ENCODE peak calls at places on chromosomes 2 and 18, in ten cellular contexts. F is Daoy; Z is CD4-positive, alpha-beta T cell; P is anterior cingulate cortex; Q is activated T-cell treated with anti-CD3 and anti-CD28 coated beads, Interleukin-2, amount 50 U/mL, for 24 hours; N is HuH-7.5; A is Caki2; I is esophagus muscularis mucosa; H is tibial nerve; W is endodermal cell. O is an unnamed sample.

GRCh38 chr2:46547223-46548102 is 68.1 kb downstream of the TMEM247 start:
- DNase-seq in F (no peak), Z (no peak), P (no peak), Q (no peak), N (no peak), A (no peak), I (no peak), H (peak), W (peak), O (no peak)

GRCh38 chr2:230866704-230867561 is 2.2 kb downstream of the ITM2C start:
- DNase-seq in F (peak), Z (peak), P (peak), Q (peak), N (no peak), A (no peak), I (no peak), H (no peak), W (peak), O (peak)

GRCh38 chr18:2907459-2908145 is 60.8 kb downstream of the EMILIN2 start:
- DNase-seq in F (no peak), Z (no peak), P (no peak), Q (no peak), N (peak), A (no peak), I (no peak), H (no peak), W (peak), O (no peak)

GRCh38 chr2:54572262-54572635 is 116.1 kb downstream of the SPTBN1 start:
- DNase-seq in F (peak), Z (no peak), P (no peak), Q (no peak), N (no peak), A (peak), I (no peak), H (no peak), W (no peak), O (no peak)

GRCh38 chr18:48693006-48693405 is 154.2 kb downstream of the CTIF start:
- DNase-seq in F (no peak), Z (no peak), P (no peak), Q (no peak), N (no peak), A (no peak), I (no peak), H (no peak), W (no peak), O (no peak)

GRCh38 chr2:144170172-144170571 is 349.7 kb downstream of the ZEB2 start:
- DNase-seq in F (no peak), Z (no peak), P (no peak), Q (no peak), N (no peak), A (no peak), I (no peak), H (no peak), W (no peak), O (no peak)

GRCh38 chr18:64208531-64208930 is 59.6 kb upstream of the LINC00305 start:
- DNase-seq in F (no peak), Z (no peak), P (no peak), Q (no peak), N (no peak), A (no peak), I (no peak), H (no peak), W (no peak), O (no peak)

GRCh38 chr2:220533485-220533884 is 906.1 kb downstream of the SLC4A3 start:
- DNase-seq in F (peak), Z (no peak), P (no peak), Q (no peak), N (no peak), A (peak), I (no peak), H (no peak), W (peak), O (peak)

GRCh38 chr2:232488721-232489300 is 1.2 kb upstream of the ECEL1 start:
- DNase-seq in F (no peak), Z (no peak), P (no peak), Q (no peak), N (no peak), A (no peak), I (no peak), H (no peak), W (no peak), O (no peak)

GRCh38 chr2:168192839-168193616 is 54.4 kb downstream of the STK39 start:
- DNase-seq in F (peak), Z (no peak), P (no peak), Q (peak), N (no peak), A (no peak), I (no peak), H (no peak), W (peak), O (peak)